ENCODE peak calls at places on chromosome 18, in seven cellular contexts. I is A549, D is HepG2, Y is K562, X is SK-N-SH, W is Panc1, Q is GM12878. C is an unnamed sample. For H3K9me3, the result is how much of the 10 kb centered on the place peaks cover.

GRCh38 chr18:38539373-38539772 is 973.8 kb upstream of the CELF4 start:
- DNase-seq in X (no peak), W (no peak), Q (no peak), D (no peak), I (no peak), Y (no peak), C (no peak)

GRCh38 chr18:3468833-3469232 is 18.9 kb downstream of the TGIF1 start:
- DNase-seq in Q (no peak), X (no peak), Y (peak), I (no peak), W (no peak), D (no peak), C (no peak)

GRCh38 chr18:13371689-13372404 is 153.3 kb downstream of the LDLRAD4 start:
- DNase-seq in W (no peak), X (no peak), Q (no peak), Y (no peak), I (no peak), D (no peak), C (no peak)

GRCh38 chr18:49988733-49989132 is 175.4 kb upstream of the ACAA2 start:
- DNase-seq in X (no peak), I (no peak), D (no peak), W (no peak), Y (no peak), Q (no peak), C (no peak)

GRCh38 chr18:70380915-70381896 is 92.4 kb downstream of the SOCS6 start:
- DNase-seq in Y (peak), X (no peak), D (peak), Q (no peak), W (no peak), I (no peak), C (no peak)

GRCh38 chr18:11154369-11154982 is 5.1 kb upstream of the PIEZO2 start:
- DNase-seq in Y (peak), Q (peak), W (peak), X (no peak), I (peak), D (peak), C (peak)

GRCh38 chr18:35244671-35245070 is 3.8 kb downstream of the ZNF397 start:
- DNase-seq in X (no peak), Y (no peak), Q (no peak), D (no peak), I (no peak), W (no peak), C (no peak)

GRCh38 chr18:12377556-12378553 is 828 bp upstream of the AFG3L2 start:
- DNase-seq in Q (no peak), X (no peak), W (no peak), Y (peak), I (peak), D (no peak), C (no peak)

GRCh38 chr18:2918761-2919550 is 72.2 kb downstream of the EMILIN2 start:
- DNase-seq in D (no peak), I (no peak), W (no peak), X (no peak), Y (no peak), Q (no peak), C (no peak)

GRCh38 chr18:69215151-69215550 is 185.5 kb upstream of the DOK6 start:
- DNase-seq in I (no peak), D (no peak), W (no peak), Q (no peak), Y (no peak), X (no peak), C (no peak)

GRCh38 chr18:69282371-69282770 is 118.3 kb upstream of the DOK6 start:
- DNase-seq in X (no peak), W (no peak), D (no peak), Y (no peak), Q (no peak), I (no peak), C (no peak)

GRCh38 chr18:10559566-10560456 is 34.0 kb downstream of the NAPG start:
- DNase-seq in X (peak), I (no peak), D (no peak), Q (peak), Y (peak), W (no peak), C (no peak)

GRCh38 chr18:55275042-55275897 is 312.7 kb downstream of the TCF4 start:
- DNase-seq in W (no peak), Y (peak), D (no peak), Q (no peak), X (no peak), I (no peak), C (no peak)

GRCh38 chr18:52287151-52287550 is 52.8 kb upstream of the DCC start:
- DNase-seq in Y (no peak), W (no peak), I (no peak), D (no peak), X (no peak), Q (no peak), C (no peak)

GRCh38 chr18:63971320-63972071 is 1.6 kb downstream of the SERPINB8 start:
- DNase-seq in I (no peak), D (no peak), Y (no peak), X (no peak), Q (no peak), W (no peak), C (no peak)

GRCh38 chr18:35861367-35862114 is 110.9 kb upstream of the RMP24 start:
- DNase-seq in D (no peak), X (no peak), Q (peak), I (no peak), Y (no peak), W (no peak), C (no peak)

GRCh38 chr18:60935046-60935445 is 398.2 kb upstream of the CDH20 start:
- DNase-seq in X (no peak), I (no peak), Y (no peak), W (no peak), Q (no peak), D (no peak), C (no peak)

GRCh38 chr18:65750421-65751144 is at the start of gene CDH7:
- DNase-seq in W (no peak), Q (no peak), D (no peak), X (peak), Y (no peak), I (no peak), C (no peak)

GRCh38 chr18:28999711-29000110 is 822.8 kb upstream of the CDH2 start:
- DNase-seq in W (no peak), Y (no peak), Q (no peak), X (no peak), D (no peak), I (no peak), C (no peak)

DNA sequence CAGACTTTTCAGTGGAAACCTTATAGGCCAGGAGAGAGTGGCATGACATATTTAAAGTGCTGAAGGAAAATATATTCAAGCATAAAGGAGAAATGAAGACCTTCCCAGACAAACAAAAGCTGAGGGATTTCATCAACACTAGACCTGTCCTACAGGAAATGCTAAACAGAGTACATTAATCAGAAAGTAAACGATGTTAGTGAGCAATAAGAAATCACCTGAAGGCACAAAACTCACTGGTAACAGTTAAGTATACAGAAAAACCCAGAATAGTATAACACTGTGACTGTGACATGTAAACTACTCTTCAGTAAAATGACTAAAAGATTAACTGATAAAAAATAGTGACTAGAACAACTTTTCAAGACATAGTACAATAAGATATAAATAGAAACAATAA is 87.4 kb downstream of the ATP8B1 start:
- DNase-seq in X (no peak), W (no peak), D (no peak), I (no peak), Y (no peak), Q (no peak), C (no peak)
- H3K9me3 ChIP-seq in X (under half), W (under half), D (under half), I (under half), Y (under half), Q (under half), C (under half)

DNA sequence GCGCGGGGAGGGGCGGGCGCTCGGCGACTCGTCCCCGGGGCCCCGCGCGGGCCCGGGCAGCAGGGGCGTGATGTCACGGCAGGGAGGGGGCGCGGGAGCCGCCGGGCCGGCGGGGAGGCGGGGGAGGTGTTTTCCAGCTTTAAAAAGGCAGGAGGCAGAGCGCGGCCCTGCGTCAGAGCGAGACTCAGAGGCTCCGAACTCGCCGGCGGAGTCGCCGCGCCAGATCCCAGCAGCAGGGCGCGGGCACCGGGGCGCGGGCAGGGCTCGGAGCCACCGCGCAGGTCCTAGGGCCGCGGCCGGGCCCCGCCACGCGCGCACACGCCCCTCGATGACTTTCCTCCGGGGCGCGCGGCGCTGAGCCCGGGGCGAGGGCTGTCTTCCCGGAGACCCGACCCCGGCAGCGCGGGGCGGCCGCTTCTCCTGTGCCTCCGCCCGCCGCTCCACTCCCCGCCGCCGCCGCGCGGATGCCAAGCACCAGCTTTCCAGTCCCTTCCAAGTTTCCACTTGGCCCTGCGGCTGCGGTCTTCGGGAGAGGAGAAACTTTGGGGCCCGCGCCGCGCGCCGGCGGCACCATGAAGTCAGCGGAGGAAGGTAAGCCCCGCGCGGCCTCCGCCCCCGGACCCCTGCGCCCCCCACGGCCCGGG is at the start of gene NFATC1:
- DNase-seq in X (no peak), W (no peak), D (no peak), I (peak), Q (no peak), Y (peak), C (no peak)
- TF ChIP-seq REST in X (no peak), W (no peak), D (no peak), I (no peak), Q (no peak), Y (no peak), C (no peak)

DNA sequence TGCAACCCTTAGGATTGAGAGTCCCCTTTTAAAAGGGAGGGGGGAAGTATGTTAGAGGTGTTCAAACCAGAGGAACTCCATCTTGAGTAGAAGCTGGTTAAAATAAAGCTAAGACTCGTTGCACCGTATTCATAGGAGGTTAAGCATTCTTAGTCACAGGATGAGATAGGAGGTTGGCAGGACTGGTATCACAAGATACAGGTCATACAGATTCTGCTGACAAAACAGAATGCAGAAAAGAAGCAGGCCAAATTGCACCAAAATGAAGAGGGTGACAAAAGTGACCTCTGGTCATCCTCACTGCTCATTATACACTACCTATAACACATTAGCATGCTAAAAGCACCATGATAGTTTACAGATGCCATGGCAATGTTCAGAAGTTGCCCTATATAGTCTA is 192.3 kb upstream of the NDUFV2 start:
- DNase-seq in Y (no peak), X (no peak), I (no peak), W (no peak), D (no peak), Q (no peak), C (no peak)
- H3K9me3 ChIP-seq in Y (under half), X (under half), I (under half), W (under half), D (under half), Q (under half), C (under half)

DNA sequence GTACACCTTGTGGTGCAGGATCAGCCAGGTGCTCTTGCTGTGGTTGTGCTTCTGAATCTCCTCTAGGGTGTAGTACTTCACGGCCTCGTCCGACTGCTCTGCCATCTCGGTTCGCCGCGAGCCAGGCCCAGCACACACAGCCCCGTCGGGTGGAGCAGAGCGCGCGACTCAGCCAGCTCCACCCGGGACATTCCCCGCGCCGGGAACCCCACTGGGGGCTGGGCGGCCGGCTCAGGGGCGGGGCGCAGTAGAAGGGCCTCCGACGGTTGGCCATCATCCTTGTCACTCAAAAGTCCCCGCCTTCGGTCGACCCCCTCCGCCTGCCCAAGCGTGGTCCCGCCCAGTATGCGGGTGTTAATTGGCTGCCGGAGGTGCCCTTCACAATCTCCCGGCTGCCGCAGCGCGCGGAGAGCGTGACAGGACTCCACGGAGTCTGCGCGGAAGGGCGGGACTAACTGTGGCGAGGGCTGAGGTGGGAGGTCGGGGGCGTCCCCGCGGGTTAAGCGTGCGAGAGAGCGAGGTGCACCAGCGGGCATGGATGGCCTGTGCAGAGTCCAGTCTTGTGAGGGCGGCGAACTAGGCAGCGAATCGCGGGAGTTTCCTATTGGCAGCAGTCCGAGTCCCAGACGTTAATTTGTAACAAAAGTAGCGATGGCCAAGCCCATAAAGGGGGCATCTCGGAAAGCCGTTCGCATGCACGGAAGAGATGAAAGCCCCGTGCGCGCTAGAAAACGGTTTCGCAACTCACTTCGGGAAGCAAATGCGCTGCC is at the start of gene CYB5A:
- DNase-seq in X (peak), Y (peak), Q (peak), I (peak), W (peak), D (peak), C (peak)
- TF ChIP-seq REST in X (no peak), Y (no peak), Q (no peak), I (no peak), W (no peak), D (peak), C (no peak)

GRCh38 chr18:26046419-26047077 is 43.9 kb downstream of the SS18 start:
- DNase-seq in I (no peak), D (no peak), Y (no peak), W (no peak), Q (no peak), X (no peak), C (no peak)

GRCh38 chr18:26052497-26052896 is 37.9 kb downstream of the SS18 start:
- DNase-seq in D (no peak), W (no peak), Q (no peak), I (no peak), X (no peak), Y (no peak), C (no peak)

GRCh38 chr18:26057208-26057821 is 33.1 kb downstream of the SS18 start:
- DNase-seq in Y (no peak), Q (no peak), W (no peak), I (no peak), X (peak), D (no peak), C (no peak)

GRCh38 chr18:26056291-26056690 is 34.1 kb downstream of the SS18 start:
- DNase-seq in I (no peak), X (no peak), Y (no peak), Q (no peak), W (no peak), D (no peak), C (no peak)

GRCh38 chr18:26051845-26052244 is 38.6 kb downstream of the SS18 start:
- DNase-seq in D (no peak), I (no peak), X (peak), Q (no peak), Y (no peak), W (no peak), C (no peak)
- H3K9me3 ChIP-seq in D (under half), I (under half), X (under half), Q (under half), Y (under half), W (under half), C (under half)

GRCh38 chr18:80157708-80158343 is 48.8 kb downstream of the ADNP2 start:
- DNase-seq in D (peak), X (peak), I (peak), Y (peak), Q (peak), W (peak), C (peak)
- TF ChIP-seq REST in D (no peak), X (no peak), I (no peak), Y (no peak), Q (no peak), W (no peak), C (no peak)

DNA sequence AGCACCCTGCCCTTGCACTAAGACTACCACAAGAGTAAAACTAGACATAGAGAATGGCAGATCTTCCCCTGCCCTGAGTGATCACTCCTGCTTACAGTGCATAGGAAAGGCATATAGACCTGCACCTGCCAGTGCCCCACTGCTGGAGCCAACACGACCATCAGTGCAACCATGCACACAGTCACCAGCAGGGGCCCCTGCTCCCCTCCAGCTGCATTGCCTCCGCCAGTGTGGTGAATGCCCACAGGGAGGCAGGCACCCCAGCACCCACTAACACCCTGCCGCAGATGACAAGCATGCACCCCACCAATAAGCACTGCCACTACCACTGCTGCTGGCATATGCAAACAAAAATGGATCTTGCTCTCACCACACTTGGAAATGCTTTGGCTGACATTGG is 478.8 kb downstream of the ADCYAP1 start:
- DNase-seq in D (no peak), Y (no peak), W (no peak), Q (no peak), I (no peak), X (no peak), C (no peak)
- H3K9me3 ChIP-seq in D (half or more), Y (under half), W (under half), Q (under half), I (under half), X (under half), C (under half)

GRCh38 chr18:24837065-24837464 is 376.6 kb downstream of the HRH4 start:
- DNase-seq in I (no peak), W (no peak), X (no peak), D (no peak), Q (no peak), Y (no peak), C (no peak)
- TF ChIP-seq REST in I (no peak), W (no peak), X (no peak), D (no peak), Q (no peak), Y (no peak), C (no peak)

DNA sequence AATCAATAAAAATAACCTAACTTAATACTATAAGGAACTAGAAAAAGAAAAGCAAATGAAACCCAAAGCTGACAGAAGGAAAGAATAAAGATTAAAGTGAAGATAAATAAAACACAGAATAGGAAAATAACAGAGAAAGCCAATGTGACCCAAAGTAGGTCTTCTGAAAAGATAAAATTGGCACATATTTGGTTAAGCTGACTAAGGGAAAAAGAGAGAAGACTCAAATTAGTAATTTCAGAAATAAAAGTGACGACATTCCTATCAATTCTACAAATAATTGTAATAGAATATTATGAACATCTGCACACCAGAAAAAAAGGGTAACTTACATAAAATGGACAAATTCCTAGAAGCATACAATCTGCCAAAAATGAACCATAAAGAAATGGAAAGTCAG is 30.2 kb downstream of the ROCK1 start:
- DNase-seq in X (no peak), D (no peak), I (no peak), W (no peak), Y (no peak), Q (no peak), C (no peak)
- H3K9me3 ChIP-seq in X (under half), D (under half), I (under half), W (under half), Y (under half), Q (under half), C (under half)